ENCODE peak calls at places on chromosomes 1 and 21, in four cellular contexts. T, N, Y and Z are unnamed samples.

GRCh38 chr1:110465038-110465813 is 14.3 kb downstream of the PROK1 start:
- DNase-seq in N (no peak), Y (no peak), T (no peak), Z (no peak)

GRCh38 chr1:214002472-214002871 is 14.7 kb downstream of the PROX1 start:
- DNase-seq in Y (peak; percentile 9), N (no peak), T (no peak), Z (no peak)

GRCh38 chr1:10494754-10495474 is 20.2 kb downstream of the PEX14 start:
- DNase-seq in T (peak; percentile 66), Y (no peak), N (peak; percentile 75), Z (peak; percentile 73)

GRCh38 chr1:226865590-226865989 is 4.8 kb upstream of the PSEN2 start:
- DNase-seq in T (no peak), N (no peak), Y (no peak), Z (no peak)

GRCh38 chr1:168907053-168907452 is 178.0 kb upstream of the DPT start:
- DNase-seq in N (no peak), T (no peak), Y (no peak), Z (no peak)

GRCh38 chr1:102919659-102920058 is 188.7 kb downstream of the COL11A1 start:
- DNase-seq in T (no peak), N (no peak), Y (no peak), Z (no peak)

GRCh38 chr1:41394918-41395598 is 33.8 kb downstream of the FOXO6 start:
- DNase-seq in N (no peak), Y (no peak), T (no peak), Z (no peak)

GRCh38 chr1:62045579-62045978 is 149.1 kb upstream of the L1TD1 start:
- DNase-seq in Y (no peak), T (no peak), N (no peak), Z (no peak)

GRCh38 chr1:23524716-23525401 is 6.2 kb downstream of the E2F2 start:
- DNase-seq in T (no peak), Y (no peak), N (no peak), Z (no peak)

GRCh38 chr1:194268839-194269238 is 1082.4 kb upstream of the B3GALT2 start:
- DNase-seq in Y (no peak), N (no peak), T (no peak), Z (no peak)

GRCh38 chr1:152168535-152168868 is 9.5 kb upstream of the RPTN start:
- DNase-seq in N (no peak), Y (no peak), T (no peak), Z (no peak)

GRCh38 chr1:201506573-201507567 is at the start of gene CSRP1:
- DNase-seq in N (peak; percentile 95), T (peak; percentile 84), Y (no peak), Z (peak; percentile 93)

GRCh38 chr21:44433791-44434567 is 21.3 kb upstream of the LRRC3 start:
- DNase-seq in T (no peak), N (peak; percentile 38), Y (no peak), Z (no peak)

GRCh38 chr1:235670157-235670776 is 20.7 kb upstream of the GNG4 start:
- DNase-seq in T (no peak), N (no peak), Y (no peak), Z (no peak)